ENCODE peak calls at places on chromosomes 7 and 10, in six cellular contexts. One of them, this sample, is unnamed.

GRCh38 chr7:83413831-83414230 is 235.1 kb downstream of the SEMA3E start:
- DNase-seq in H7: no peak
- DNase-seq in T47D: no peak
- DNase-seq in sciatic nerve: no peak
- DNase-seq in stimulated activated CD4-positive, alpha-beta T cell treated with anti-CD3 and anti-CD28 coated beads, Interleukin-1b, Interleukin-23, amount 100 ng/mL, for 4 hours: no peak
- DNase-seq in SW480: no peak
- DNase-seq in this sample: no peak

GRCh38 chr7:81190997-81191747 is 272.3 kb upstream of the SEMA3C start:
- DNase-seq in stimulated activated CD4-positive, alpha-beta T cell treated with anti-CD3 and anti-CD28 coated beads, Interleukin-1b, Interleukin-23, amount 100 ng/mL, for 4 hours: no peak
- DNase-seq in sciatic nerve: no peak
- DNase-seq in H7: no peak
- DNase-seq in T47D: no peak
- DNase-seq in SW480: peak
- DNase-seq in this sample: no peak

GRCh38 chr7:155809332-155809946 is 2.8 kb downstream of the SHH start:
- DNase-seq in SW480: no peak
- DNase-seq in sciatic nerve: no peak
- DNase-seq in T47D: no peak
- DNase-seq in H7: peak
- DNase-seq in stimulated activated CD4-positive, alpha-beta T cell treated with anti-CD3 and anti-CD28 coated beads, Interleukin-1b, Interleukin-23, amount 100 ng/mL, for 4 hours: no peak
- DNase-seq in this sample: no peak

GRCh38 chr10:28705472-28705871 is 28.2 kb downstream of the BAMBI start:
- DNase-seq in sciatic nerve: no peak
- DNase-seq in H7: no peak
- DNase-seq in SW480: no peak
- DNase-seq in stimulated activated CD4-positive, alpha-beta T cell treated with anti-CD3 and anti-CD28 coated beads, Interleukin-1b, Interleukin-23, amount 100 ng/mL, for 4 hours: no peak
- DNase-seq in T47D: no peak
- DNase-seq in this sample: no peak

GRCh38 chr10:95240811-95241210 is 46.8 kb downstream of the ACSM6 start:
- DNase-seq in SW480: no peak
- DNase-seq in H7: no peak
- DNase-seq in sciatic nerve: no peak
- DNase-seq in T47D: no peak
- DNase-seq in stimulated activated CD4-positive, alpha-beta T cell treated with anti-CD3 and anti-CD28 coated beads, Interleukin-1b, Interleukin-23, amount 100 ng/mL, for 4 hours: no peak
- DNase-seq in this sample: no peak

GRCh38 chr10:13414855-13415254 is 66.8 kb upstream of the SEPHS1 start:
- DNase-seq in sciatic nerve: no peak
- DNase-seq in SW480: peak
- DNase-seq in T47D: no peak
- DNase-seq in H7: peak
- DNase-seq in stimulated activated CD4-positive, alpha-beta T cell treated with anti-CD3 and anti-CD28 coated beads, Interleukin-1b, Interleukin-23, amount 100 ng/mL, for 4 hours: no peak
- DNase-seq in this sample: no peak

GRCh38 chr10:102311025-102311420 is 65.7 kb downstream of the GBF1 start:
- DNase-seq in sciatic nerve: no peak
- DNase-seq in stimulated activated CD4-positive, alpha-beta T cell treated with anti-CD3 and anti-CD28 coated beads, Interleukin-1b, Interleukin-23, amount 100 ng/mL, for 4 hours: no peak
- DNase-seq in H7: no peak
- DNase-seq in SW480: no peak
- DNase-seq in T47D: no peak
- DNase-seq in this sample: no peak

GRCh38 chr7:158108646-158109293 is 478.9 kb downstream of the PTPRN2 start:
- DNase-seq in T47D: no peak
- DNase-seq in sciatic nerve: no peak
- DNase-seq in stimulated activated CD4-positive, alpha-beta T cell treated with anti-CD3 and anti-CD28 coated beads, Interleukin-1b, Interleukin-23, amount 100 ng/mL, for 4 hours: no peak
- DNase-seq in SW480: no peak
- DNase-seq in H7: no peak
- DNase-seq in this sample: no peak

GRCh38 chr10:114266521-114266920 is 27.5 kb downstream of the VWA2 start:
- DNase-seq in stimulated activated CD4-positive, alpha-beta T cell treated with anti-CD3 and anti-CD28 coated beads, Interleukin-1b, Interleukin-23, amount 100 ng/mL, for 4 hours: no peak
- DNase-seq in SW480: no peak
- DNase-seq in sciatic nerve: no peak
- DNase-seq in H7: no peak
- DNase-seq in T47D: peak
- DNase-seq in this sample: no peak

GRCh38 chr7:130735273-130735716 is 1.3 kb upstream of the KLF14 start:
- DNase-seq in H7: no peak
- DNase-seq in T47D: no peak
- DNase-seq in sciatic nerve: no peak
- DNase-seq in stimulated activated CD4-positive, alpha-beta T cell treated with anti-CD3 and anti-CD28 coated beads, Interleukin-1b, Interleukin-23, amount 100 ng/mL, for 4 hours: no peak
- DNase-seq in SW480: no peak
- DNase-seq in this sample: no peak

GRCh38 chr10:23345861-23346260 is 1.3 kb upstream of the C10orf67 start:
- DNase-seq in SW480: peak
- DNase-seq in stimulated activated CD4-positive, alpha-beta T cell treated with anti-CD3 and anti-CD28 coated beads, Interleukin-1b, Interleukin-23, amount 100 ng/mL, for 4 hours: no peak
- DNase-seq in T47D: no peak
- DNase-seq in sciatic nerve: no peak
- DNase-seq in H7: no peak
- DNase-seq in this sample: no peak

GRCh38 chr10:69962746-69963135 is 89.9 kb upstream of the MACROH2A2 start:
- DNase-seq in H7: no peak
- DNase-seq in stimulated activated CD4-positive, alpha-beta T cell treated with anti-CD3 and anti-CD28 coated beads, Interleukin-1b, Interleukin-23, amount 100 ng/mL, for 4 hours: no peak
- DNase-seq in sciatic nerve: peak
- DNase-seq in T47D: no peak
- DNase-seq in SW480: no peak
- DNase-seq in this sample: no peak

GRCh38 chr7:36285276-36285675 is 104.4 kb upstream of the ANLN start:
- DNase-seq in H7: no peak
- DNase-seq in sciatic nerve: no peak
- DNase-seq in SW480: no peak
- DNase-seq in T47D: no peak
- DNase-seq in stimulated activated CD4-positive, alpha-beta T cell treated with anti-CD3 and anti-CD28 coated beads, Interleukin-1b, Interleukin-23, amount 100 ng/mL, for 4 hours: no peak
- DNase-seq in this sample: no peak

GRCh38 chr7:40418445-40418844 is 283.6 kb downstream of the SUGCT start:
- DNase-seq in T47D: no peak
- DNase-seq in SW480: no peak
- DNase-seq in stimulated activated CD4-positive, alpha-beta T cell treated with anti-CD3 and anti-CD28 coated beads, Interleukin-1b, Interleukin-23, amount 100 ng/mL, for 4 hours: no peak
- DNase-seq in H7: peak
- DNase-seq in sciatic nerve: no peak
- DNase-seq in this sample: no peak

GRCh38 chr10:116783011-116783655 is 40.8 kb upstream of the HSPA12A start:
- DNase-seq in SW480: peak
- DNase-seq in stimulated activated CD4-positive, alpha-beta T cell treated with anti-CD3 and anti-CD28 coated beads, Interleukin-1b, Interleukin-23, amount 100 ng/mL, for 4 hours: no peak
- DNase-seq in H7: no peak
- DNase-seq in T47D: no peak
- DNase-seq in sciatic nerve: peak
- DNase-seq in this sample: no peak

GRCh38 chr7:5824297-5824610 is 42.8 kb upstream of the RNF216 start:
- DNase-seq in SW480: no peak
- DNase-seq in sciatic nerve: no peak
- DNase-seq in H7: no peak
- DNase-seq in stimulated activated CD4-positive, alpha-beta T cell treated with anti-CD3 and anti-CD28 coated beads, Interleukin-1b, Interleukin-23, amount 100 ng/mL, for 4 hours: peak
- DNase-seq in T47D: no peak
- DNase-seq in this sample: no peak

GRCh38 chr7:128383781-128384180 is 22.3 kb upstream of the PRRT4 start:
- DNase-seq in sciatic nerve: no peak
- DNase-seq in H7: peak
- DNase-seq in SW480: no peak
- DNase-seq in stimulated activated CD4-positive, alpha-beta T cell treated with anti-CD3 and anti-CD28 coated beads, Interleukin-1b, Interleukin-23, amount 100 ng/mL, for 4 hours: no peak
- DNase-seq in T47D: no peak
- DNase-seq in this sample: no peak

GRCh38 chr7:45596665-45597095 is 22.5 kb downstream of the ADCY1 start:
- DNase-seq in stimulated activated CD4-positive, alpha-beta T cell treated with anti-CD3 and anti-CD28 coated beads, Interleukin-1b, Interleukin-23, amount 100 ng/mL, for 4 hours: no peak
- DNase-seq in sciatic nerve: no peak
- DNase-seq in T47D: no peak
- DNase-seq in SW480: no peak
- DNase-seq in H7: peak
- DNase-seq in this sample: no peak

GRCh38 chr7:117041822-117042221 is 88.5 kb downstream of the ST7 start:
- DNase-seq in SW480: no peak
- DNase-seq in H7: no peak
- DNase-seq in sciatic nerve: no peak
- DNase-seq in T47D: no peak
- DNase-seq in stimulated activated CD4-positive, alpha-beta T cell treated with anti-CD3 and anti-CD28 coated beads, Interleukin-1b, Interleukin-23, amount 100 ng/mL, for 4 hours: no peak
- DNase-seq in this sample: no peak

GRCh38 chr7:36040679-36041078 is 112.4 kb upstream of the EEPD1 start:
- DNase-seq in T47D: no peak
- DNase-seq in sciatic nerve: no peak
- DNase-seq in stimulated activated CD4-positive, alpha-beta T cell treated with anti-CD3 and anti-CD28 coated beads, Interleukin-1b, Interleukin-23, amount 100 ng/mL, for 4 hours: no peak
- DNase-seq in H7: no peak
- DNase-seq in SW480: no peak
- DNase-seq in this sample: no peak

GRCh38 chr7:50377356-50377755 is 72.8 kb downstream of the FIGNL1 start:
- DNase-seq in T47D: no peak
- DNase-seq in stimulated activated CD4-positive, alpha-beta T cell treated with anti-CD3 and anti-CD28 coated beads, Interleukin-1b, Interleukin-23, amount 100 ng/mL, for 4 hours: no peak
- DNase-seq in sciatic nerve: no peak
- DNase-seq in SW480: no peak
- DNase-seq in H7: no peak
- DNase-seq in this sample: no peak

GRCh38 chr10:4270116-4270515 is 485.1 kb upstream of the KLF6 start:
- DNase-seq in T47D: peak
- DNase-seq in SW480: no peak
- DNase-seq in H7: no peak
- DNase-seq in sciatic nerve: no peak
- DNase-seq in stimulated activated CD4-positive, alpha-beta T cell treated with anti-CD3 and anti-CD28 coated beads, Interleukin-1b, Interleukin-23, amount 100 ng/mL, for 4 hours: no peak
- DNase-seq in this sample: no peak

GRCh38 chr10:33293081-33293480 is 41.4 kb downstream of the NRP1 start:
- DNase-seq in T47D: no peak
- DNase-seq in H7: no peak
- DNase-seq in sciatic nerve: no peak
- DNase-seq in SW480: no peak
- DNase-seq in stimulated activated CD4-positive, alpha-beta T cell treated with anti-CD3 and anti-CD28 coated beads, Interleukin-1b, Interleukin-23, amount 100 ng/mL, for 4 hours: no peak
- DNase-seq in this sample: no peak

GRCh38 chr10:6382081-6382480 is 179.3 kb downstream of the PFKFB3 start:
- DNase-seq in H7: no peak
- DNase-seq in T47D: no peak
- DNase-seq in sciatic nerve: no peak
- DNase-seq in SW480: no peak
- DNase-seq in stimulated activated CD4-positive, alpha-beta T cell treated with anti-CD3 and anti-CD28 coated beads, Interleukin-1b, Interleukin-23, amount 100 ng/mL, for 4 hours: peak
- DNase-seq in this sample: no peak

GRCh38 chr10:92712016-92712889 is 22.5 kb downstream of the HHEX start:
- DNase-seq in SW480: no peak
- DNase-seq in stimulated activated CD4-positive, alpha-beta T cell treated with anti-CD3 and anti-CD28 coated beads, Interleukin-1b, Interleukin-23, amount 100 ng/mL, for 4 hours: no peak
- DNase-seq in T47D: no peak
- DNase-seq in sciatic nerve: no peak
- DNase-seq in H7: no peak
- DNase-seq in this sample: no peak

GRCh38 chr7:133650067-133650466 is 397.2 kb downstream of the EXOC4 start:
- DNase-seq in T47D: no peak
- DNase-seq in stimulated activated CD4-positive, alpha-beta T cell treated with anti-CD3 and anti-CD28 coated beads, Interleukin-1b, Interleukin-23, amount 100 ng/mL, for 4 hours: no peak
- DNase-seq in SW480: no peak
- DNase-seq in sciatic nerve: no peak
- DNase-seq in H7: no peak
- DNase-seq in this sample: no peak

GRCh38 chr7:65554-65953 is 126.8 kb upstream of the FAM20C start:
- DNase-seq in T47D: no peak
- DNase-seq in stimulated activated CD4-positive, alpha-beta T cell treated with anti-CD3 and anti-CD28 coated beads, Interleukin-1b, Interleukin-23, amount 100 ng/mL, for 4 hours: no peak
- DNase-seq in H7: no peak
- DNase-seq in SW480: no peak
- DNase-seq in sciatic nerve: peak
- DNase-seq in this sample: no peak

GRCh38 chr10:43120948-43121290 is 17.3 kb upstream of the CSGALNACT2 start:
- DNase-seq in SW480: no peak
- DNase-seq in sciatic nerve: no peak
- DNase-seq in H7: no peak
- DNase-seq in T47D: no peak
- DNase-seq in stimulated activated CD4-positive, alpha-beta T cell treated with anti-CD3 and anti-CD28 coated beads, Interleukin-1b, Interleukin-23, amount 100 ng/mL, for 4 hours: no peak
- DNase-seq in this sample: peak

GRCh38 chr7:50556247-50556976 is 8.8 kb downstream of the DDC start:
- DNase-seq in stimulated activated CD4-positive, alpha-beta T cell treated with anti-CD3 and anti-CD28 coated beads, Interleukin-1b, Interleukin-23, amount 100 ng/mL, for 4 hours: no peak
- DNase-seq in H7: no peak
- DNase-seq in T47D: no peak
- DNase-seq in SW480: no peak
- DNase-seq in sciatic nerve: no peak
- DNase-seq in this sample: no peak

GRCh38 chr10:60114765-60115586 is 208.6 kb upstream of the CCDC6 start:
- DNase-seq in sciatic nerve: no peak
- DNase-seq in T47D: peak
- DNase-seq in H7: peak
- DNase-seq in stimulated activated CD4-positive, alpha-beta T cell treated with anti-CD3 and anti-CD28 coated beads, Interleukin-1b, Interleukin-23, amount 100 ng/mL, for 4 hours: no peak
- DNase-seq in SW480: peak
- DNase-seq in this sample: no peak

GRCh38 chr7:139691253-139691781 is 86.5 kb downstream of the HIPK2 start:
- DNase-seq in T47D: peak
- DNase-seq in H7: peak
- DNase-seq in stimulated activated CD4-positive, alpha-beta T cell treated with anti-CD3 and anti-CD28 coated beads, Interleukin-1b, Interleukin-23, amount 100 ng/mL, for 4 hours: no peak
- DNase-seq in sciatic nerve: no peak
- DNase-seq in SW480: no peak
- DNase-seq in this sample: no peak

GRCh38 chr10:93873427-93874115 is 20.2 kb upstream of the SLC35G1 start:
- DNase-seq in H7: no peak
- DNase-seq in SW480: no peak
- DNase-seq in stimulated activated CD4-positive, alpha-beta T cell treated with anti-CD3 and anti-CD28 coated beads, Interleukin-1b, Interleukin-23, amount 100 ng/mL, for 4 hours: no peak
- DNase-seq in T47D: no peak
- DNase-seq in sciatic nerve: no peak
- DNase-seq in this sample: no peak

GRCh38 chr7:56121440-56121839 is 5.2 kb upstream of the NUPR2 start:
- DNase-seq in H7: no peak
- DNase-seq in T47D: no peak
- DNase-seq in sciatic nerve: no peak
- DNase-seq in SW480: peak
- DNase-seq in stimulated activated CD4-positive, alpha-beta T cell treated with anti-CD3 and anti-CD28 coated beads, Interleukin-1b, Interleukin-23, amount 100 ng/mL, for 4 hours: no peak
- DNase-seq in this sample: no peak

GRCh38 chr10:26566525-26567348 is 128.6 kb downstream of the APBB1IP start:
- DNase-seq in T47D: no peak
- DNase-seq in SW480: no peak
- DNase-seq in H7: peak
- DNase-seq in sciatic nerve: no peak
- DNase-seq in stimulated activated CD4-positive, alpha-beta T cell treated with anti-CD3 and anti-CD28 coated beads, Interleukin-1b, Interleukin-23, amount 100 ng/mL, for 4 hours: no peak
- DNase-seq in this sample: no peak

GRCh38 chr10:111410740-111411139 is 333.9 kb downstream of the ADRA2A start:
- DNase-seq in sciatic nerve: no peak
- DNase-seq in H7: no peak
- DNase-seq in SW480: no peak
- DNase-seq in T47D: no peak
- DNase-seq in stimulated activated CD4-positive, alpha-beta T cell treated with anti-CD3 and anti-CD28 coated beads, Interleukin-1b, Interleukin-23, amount 100 ng/mL, for 4 hours: no peak
- DNase-seq in this sample: no peak

GRCh38 chr7:155209478-155209864 is 88.2 kb upstream of the INSIG1 start:
- DNase-seq in stimulated activated CD4-positive, alpha-beta T cell treated with anti-CD3 and anti-CD28 coated beads, Interleukin-1b, Interleukin-23, amount 100 ng/mL, for 4 hours: no peak
- DNase-seq in H7: no peak
- DNase-seq in T47D: no peak
- DNase-seq in sciatic nerve: no peak
- DNase-seq in SW480: no peak
- DNase-seq in this sample: no peak

GRCh38 chr10:77974396-77975074 is 48.0 kb upstream of the DLG5 start:
- DNase-seq in H7: peak
- DNase-seq in SW480: no peak
- DNase-seq in stimulated activated CD4-positive, alpha-beta T cell treated with anti-CD3 and anti-CD28 coated beads, Interleukin-1b, Interleukin-23, amount 100 ng/mL, for 4 hours: no peak
- DNase-seq in T47D: no peak
- DNase-seq in sciatic nerve: no peak
- DNase-seq in this sample: no peak

GRCh38 chr7:149196705-149197171 is 1.4 kb downstream of the ZNF282 start:
- DNase-seq in stimulated activated CD4-positive, alpha-beta T cell treated with anti-CD3 and anti-CD28 coated beads, Interleukin-1b, Interleukin-23, amount 100 ng/mL, for 4 hours: no peak
- DNase-seq in SW480: no peak
- DNase-seq in H7: peak
- DNase-seq in sciatic nerve: no peak
- DNase-seq in T47D: no peak
- DNase-seq in this sample: no peak